ENCODE peak calls at places on chromosomes 16 and 17, in four cellular contexts. One of them, this sample, is unnamed.

GRCh38 chr16:2925951-2926659 is 14.4 kb downstream of the FLYWCH1 start:
- DNase-seq in fibroblast of villous mesenchyme: no peak
- DNase-seq in A549: no peak
- DNase-seq in omental fat pad: no peak
- DNase-seq in this sample: no peak

GRCh38 chr16:47965439-47965838 is 190.4 kb downstream of the ABCC12 start:
- DNase-seq in fibroblast of villous mesenchyme: no peak
- DNase-seq in omental fat pad: no peak
- DNase-seq in A549: no peak
- DNase-seq in this sample: peak; percentile 26

GRCh38 chr16:85052536-85052935 is 24.9 kb downstream of the KIAA0513 start:
- DNase-seq in omental fat pad: no peak
- DNase-seq in fibroblast of villous mesenchyme: no peak
- DNase-seq in A549: no peak
- DNase-seq in this sample: no peak

GRCh38 chr17:27559996-27560481 is 70.9 kb upstream of the LGALS9 start:
- DNase-seq in A549: no peak
- DNase-seq in omental fat pad: no peak
- DNase-seq in fibroblast of villous mesenchyme: peak; percentile 93
- DNase-seq in this sample: no peak

GRCh38 chr17:58231644-58232043 is 6.7 kb upstream of the LPO start:
- DNase-seq in A549: no peak
- DNase-seq in fibroblast of villous mesenchyme: peak; percentile 42
- DNase-seq in omental fat pad: no peak
- DNase-seq in this sample: no peak

GRCh38 chr16:11231367-11231970 is 24.5 kb downstream of the SOCS1 start:
- DNase-seq in fibroblast of villous mesenchyme: no peak
- DNase-seq in A549: no peak
- DNase-seq in omental fat pad: no peak
- DNase-seq in this sample: no peak

GRCh38 chr17:43952724-43953666 is 745 bp downstream of the PYY start:
- DNase-seq in omental fat pad: no peak
- DNase-seq in fibroblast of villous mesenchyme: no peak
- DNase-seq in A549: no peak
- DNase-seq in this sample: no peak

GRCh38 chr16:19589771-19590302 is 34.3 kb downstream of the VPS35L start:
- DNase-seq in A549: no peak
- DNase-seq in fibroblast of villous mesenchyme: peak; percentile 93
- DNase-seq in omental fat pad: no peak
- DNase-seq in this sample: no peak

GRCh38 chr17:50662632-50663225 is 28.0 kb downstream of the ABCC3 start:
- DNase-seq in fibroblast of villous mesenchyme: no peak
- DNase-seq in A549: no peak
- DNase-seq in omental fat pad: no peak
- DNase-seq in this sample: no peak

GRCh38 chr17:71201639-71202038 is 919.2 kb upstream of the SOX9 start:
- DNase-seq in fibroblast of villous mesenchyme: no peak
- DNase-seq in omental fat pad: no peak
- DNase-seq in A549: no peak
- DNase-seq in this sample: no peak

GRCh38 chr17:44581868-44582267 is 24.6 kb downstream of the FZD2 start:
- DNase-seq in A549: peak; percentile 68
- DNase-seq in omental fat pad: no peak
- DNase-seq in fibroblast of villous mesenchyme: no peak
- DNase-seq in this sample: no peak

GRCh38 chr17:79349506-79350400 is 261.1 kb downstream of the RBFOX3 start:
- DNase-seq in omental fat pad: no peak
- DNase-seq in A549: no peak
- DNase-seq in fibroblast of villous mesenchyme: no peak
- DNase-seq in this sample: no peak

GRCh38 chr17:43900183-43900857 is 7.0 kb downstream of the MPP2 start:
- DNase-seq in fibroblast of villous mesenchyme: peak; percentile 77
- DNase-seq in omental fat pad: peak; percentile 68
- DNase-seq in A549: peak; percentile 100
- DNase-seq in this sample: peak; percentile 33

GRCh38 chr16:75535901-75536300 is at the start of gene CHST5:
- DNase-seq in fibroblast of villous mesenchyme: no peak
- DNase-seq in omental fat pad: no peak
- DNase-seq in A549: no peak
- DNase-seq in this sample: no peak

GRCh38 chr17:7380855-7381683 is at the start of gene TNK1:
- DNase-seq in A549: no peak
- DNase-seq in omental fat pad: no peak
- DNase-seq in fibroblast of villous mesenchyme: no peak
- DNase-seq in this sample: no peak

GRCh38 chr16:13939821-13940220 is 19.9 kb downstream of the ERCC4 start:
- DNase-seq in fibroblast of villous mesenchyme: no peak
- DNase-seq in omental fat pad: no peak
- DNase-seq in A549: no peak
- DNase-seq in this sample: no peak

GRCh38 chr16:12675852-12676251 is 127.8 kb downstream of the CPPED1 start:
- DNase-seq in omental fat pad: no peak
- DNase-seq in A549: peak; percentile 18
- DNase-seq in fibroblast of villous mesenchyme: peak; percentile 82
- DNase-seq in this sample: no peak

GRCh38 chr17:37138726-37139125 is 190.0 kb downstream of the AATF start:
- DNase-seq in omental fat pad: no peak
- DNase-seq in A549: no peak
- DNase-seq in fibroblast of villous mesenchyme: no peak
- DNase-seq in this sample: no peak

GRCh38 chr16:53504161-53504663 is 1.2 kb upstream of the AKTIP start:
- DNase-seq in A549: no peak
- DNase-seq in fibroblast of villous mesenchyme: peak; percentile 54
- DNase-seq in omental fat pad: no peak
- DNase-seq in this sample: peak; percentile 41

GRCh38 chr17:39929657-39930407 is 2.3 kb downstream of the LRRC3C start:
- DNase-seq in A549: peak; percentile 36
- DNase-seq in fibroblast of villous mesenchyme: peak; percentile 72
- DNase-seq in omental fat pad: no peak
- DNase-seq in this sample: peak; percentile 37

GRCh38 chr17:50686494-50687199 is 21.1 kb downstream of the ANKRD40 start:
- DNase-seq in omental fat pad: peak; percentile 36
- DNase-seq in A549: peak; percentile 93
- DNase-seq in fibroblast of villous mesenchyme: peak; percentile 64
- DNase-seq in this sample: peak; percentile 62

GRCh38 chr16:28987170-28987853 is 2.5 kb downstream of the LAT start:
- DNase-seq in fibroblast of villous mesenchyme: no peak
- DNase-seq in omental fat pad: no peak
- DNase-seq in A549: no peak
- DNase-seq in this sample: no peak

GRCh38 chr17:80999224-81000088 is 7.8 kb downstream of the CHMP6 start:
- DNase-seq in fibroblast of villous mesenchyme: no peak
- DNase-seq in A549: no peak
- DNase-seq in omental fat pad: no peak
- DNase-seq in this sample: no peak

GRCh38 chr16:50360779-50361178 is 8.0 kb downstream of the BRD7 start:
- DNase-seq in A549: no peak
- DNase-seq in fibroblast of villous mesenchyme: no peak
- DNase-seq in omental fat pad: no peak
- DNase-seq in this sample: no peak

GRCh38 chr17:39027037-39027436 is 59.8 kb upstream of the FBXO47 start:
- DNase-seq in omental fat pad: no peak
- DNase-seq in A549: peak; percentile 40
- DNase-seq in fibroblast of villous mesenchyme: no peak
- DNase-seq in this sample: no peak

GRCh38 chr17:3827124-3827773 is 18.8 kb downstream of the NCBP3 start:
- DNase-seq in fibroblast of villous mesenchyme: peak; percentile 57
- DNase-seq in omental fat pad: peak; percentile 50
- DNase-seq in A549: peak; percentile 75
- DNase-seq in this sample: peak; percentile 21

GRCh38 chr17:76204277-76204676 is 36.0 kb downstream of the RNF157 start:
- DNase-seq in fibroblast of villous mesenchyme: peak; percentile 60
- DNase-seq in omental fat pad: no peak
- DNase-seq in A549: peak; percentile 75
- DNase-seq in this sample: no peak

GRCh38 chr17:72122668-72123495 is 2.1 kb downstream of the SOX9 start:
- DNase-seq in A549: no peak
- DNase-seq in omental fat pad: no peak
- DNase-seq in fibroblast of villous mesenchyme: peak; percentile 63
- DNase-seq in this sample: no peak

GRCh38 chr17:499836-500543 is 147.4 kb upstream of the RPH3AL start:
- DNase-seq in omental fat pad: no peak
- DNase-seq in fibroblast of villous mesenchyme: no peak
- DNase-seq in A549: no peak
- DNase-seq in this sample: no peak

GRCh38 chr17:13647551-13647950 is 45.8 kb upstream of the HS3ST3A1 start:
- DNase-seq in omental fat pad: no peak
- DNase-seq in fibroblast of villous mesenchyme: peak; percentile 8
- DNase-seq in A549: no peak
- DNase-seq in this sample: no peak

GRCh38 chr16:70800306-70800705 is 652 bp downstream of the VAC14 start:
- DNase-seq in omental fat pad: no peak
- DNase-seq in A549: no peak
- DNase-seq in fibroblast of villous mesenchyme: no peak
- DNase-seq in this sample: no peak

GRCh38 chr16:56289862-56290261 is 98.6 kb downstream of the GNAO1 start:
- DNase-seq in A549: no peak
- DNase-seq in fibroblast of villous mesenchyme: no peak
- DNase-seq in omental fat pad: no peak
- DNase-seq in this sample: no peak

GRCh38 chr16:68700120-68700519 is 37.0 kb upstream of the CDH1 start:
- DNase-seq in A549: no peak
- DNase-seq in fibroblast of villous mesenchyme: peak; percentile 17
- DNase-seq in omental fat pad: no peak
- DNase-seq in this sample: no peak

GRCh38 chr16:10979717-10980601 is 35.6 kb downstream of the CLEC16A start:
- DNase-seq in fibroblast of villous mesenchyme: peak; percentile 47
- DNase-seq in omental fat pad: no peak
- DNase-seq in A549: no peak
- DNase-seq in this sample: peak; percentile 33

GRCh38 chr16:53515259-53515658 is 12.2 kb upstream of the AKTIP start:
- DNase-seq in omental fat pad: no peak
- DNase-seq in A549: no peak
- DNase-seq in fibroblast of villous mesenchyme: peak; percentile 66
- DNase-seq in this sample: no peak

GRCh38 chr16:66274335-66275110 is 92.0 kb upstream of the CDH5 start:
- DNase-seq in omental fat pad: no peak
- DNase-seq in fibroblast of villous mesenchyme: peak; percentile 49
- DNase-seq in A549: peak; percentile 33
- DNase-seq in this sample: no peak

GRCh38 chr17:21470861-21471260 is 94.7 kb downstream of the KCNJ12 start:
- DNase-seq in omental fat pad: no peak
- DNase-seq in fibroblast of villous mesenchyme: no peak
- DNase-seq in A549: no peak
- DNase-seq in this sample: no peak

DNA sequence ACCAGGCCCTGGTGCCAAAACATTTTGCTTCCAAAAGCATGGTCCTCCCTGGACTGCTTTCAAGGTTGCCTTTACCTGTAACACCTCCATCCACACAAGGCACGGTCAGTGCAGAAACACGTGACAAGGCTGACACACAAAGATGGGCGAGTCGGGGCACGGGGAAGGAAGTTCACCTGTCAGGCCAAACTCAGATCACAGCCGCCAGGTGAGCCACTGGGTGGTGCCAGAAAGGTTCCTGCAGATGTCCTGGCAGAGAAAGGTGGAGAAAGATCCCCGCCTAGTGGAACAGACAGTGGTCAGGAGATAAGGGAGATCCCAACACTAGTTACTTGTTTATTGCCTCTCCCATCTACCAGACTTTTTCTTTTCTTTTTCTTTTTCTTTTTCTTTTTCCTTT is 155.3 kb downstream of the AIPL1 start:
- DNase-seq in omental fat pad: no peak
- DNase-seq in A549: no peak
- DNase-seq in fibroblast of villous mesenchyme: no peak
- DNase-seq in this sample: no peak
- TF ChIP-seq CTCF in omental fat pad: no peak
- TF ChIP-seq CTCF in A549: peak; percentile 51
- TF ChIP-seq CTCF in fibroblast of villous mesenchyme: no peak
- TF ChIP-seq CTCF in this sample: peak; percentile 39

GRCh38 chr17:56592487-56593072 is 919 bp upstream of the NOG start:
- DNase-seq in A549: peak; percentile 64
- DNase-seq in fibroblast of villous mesenchyme: peak; percentile 30
- DNase-seq in omental fat pad: no peak
- DNase-seq in this sample: no peak
- TF ChIP-seq CTCF in A549: peak; percentile 99
- TF ChIP-seq CTCF in fibroblast of villous mesenchyme: peak; percentile 58
- TF ChIP-seq CTCF in omental fat pad: peak; percentile 90
- TF ChIP-seq CTCF in this sample: peak; percentile 57

GRCh38 chr16:89720520-89720858 is 209 bp downstream of the VPS9D1 start:
- DNase-seq in A549: no peak
- DNase-seq in omental fat pad: no peak
- DNase-seq in fibroblast of villous mesenchyme: peak; percentile 26
- DNase-seq in this sample: no peak

GRCh38 chr16:89721644-89722391 is 481 bp downstream of the ZNF276 start:
- DNase-seq in fibroblast of villous mesenchyme: peak; percentile 60
- DNase-seq in A549: peak; percentile 42
- DNase-seq in omental fat pad: no peak
- DNase-seq in this sample: no peak

GRCh38 chr16:89720859-89721643 is at the start of the genes VPS9D1 and ZNF276:
- DNase-seq in fibroblast of villous mesenchyme: peak; percentile 79
- DNase-seq in omental fat pad: no peak
- DNase-seq in A549: peak; percentile 66
- DNase-seq in this sample: no peak

GRCh38 chr16:89723279-89724250 is 2.2 kb downstream of the ZNF276 start:
- DNase-seq in fibroblast of villous mesenchyme: no peak
- DNase-seq in A549: no peak
- DNase-seq in omental fat pad: no peak
- DNase-seq in this sample: no peak

DNA sequence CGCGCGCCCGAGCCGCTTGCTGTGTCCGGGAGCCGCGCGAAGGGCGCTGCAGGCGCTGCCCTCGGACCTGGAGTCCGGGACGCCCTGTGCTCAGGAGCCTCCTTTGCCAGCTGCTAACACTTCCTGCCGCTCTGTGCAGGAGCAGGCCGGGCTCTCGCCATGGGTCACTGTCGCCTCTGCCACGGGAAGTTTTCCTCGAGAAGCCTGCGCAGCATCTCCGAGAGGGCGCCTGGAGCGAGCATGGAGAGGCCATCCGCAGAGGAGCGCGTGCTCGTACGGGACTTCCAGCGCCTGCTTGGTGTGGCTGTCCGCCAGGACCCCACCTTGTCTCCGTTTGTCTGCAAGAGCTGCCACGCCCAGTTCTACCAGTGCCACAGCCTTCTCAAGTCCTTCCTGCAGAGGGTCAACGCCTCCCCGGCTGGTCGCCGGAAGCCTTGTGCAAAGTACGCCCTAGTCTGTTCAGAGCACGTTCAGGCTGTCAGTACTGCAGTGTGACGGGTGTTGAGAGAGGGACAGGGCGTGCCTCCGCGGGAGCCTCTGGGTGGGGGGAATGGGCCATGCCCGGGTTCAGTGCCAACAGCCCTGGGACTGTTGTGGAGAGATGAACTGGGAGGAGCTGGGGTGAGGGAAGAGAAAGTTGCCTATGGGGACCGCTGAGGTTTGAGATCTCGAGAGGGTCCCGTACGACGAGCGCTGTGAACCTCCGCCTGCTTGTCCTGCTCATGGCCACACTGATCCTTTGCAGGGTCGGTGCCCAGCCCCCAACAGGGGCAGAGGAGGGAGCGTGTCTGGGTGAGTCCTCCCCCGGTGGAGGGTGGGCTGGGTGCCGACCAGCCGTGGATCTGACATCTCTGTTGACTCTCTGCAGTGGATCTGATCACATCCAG is 1.3 kb downstream of the ZNF276 start:
- DNase-seq in A549: no peak
- DNase-seq in fibroblast of villous mesenchyme: peak; percentile 58
- DNase-seq in omental fat pad: no peak
- DNase-seq in this sample: no peak
- TF ChIP-seq CTCF in A549: no peak
- TF ChIP-seq CTCF in fibroblast of villous mesenchyme: no peak
- TF ChIP-seq CTCF in omental fat pad: no peak
- TF ChIP-seq CTCF in this sample: no peak

GRCh38 chr17:64635647-64636305 is 26.3 kb downstream of the SMURF2 start:
- DNase-seq in omental fat pad: no peak
- DNase-seq in A549: no peak
- DNase-seq in fibroblast of villous mesenchyme: peak; percentile 62
- DNase-seq in this sample: no peak
- TF ChIP-seq CTCF in omental fat pad: no peak
- TF ChIP-seq CTCF in A549: no peak
- TF ChIP-seq CTCF in fibroblast of villous mesenchyme: no peak
- TF ChIP-seq CTCF in this sample: no peak

This sample was measured in retinal pigment epithelial cell.